ENCODE peak calls at places on chromosomes 2 and 18, in seven cellular contexts. D is breast epithelium, U is tibial nerve, I is GM23248, Y is IMR-90, F is fibroblast of lung, K is BE2C. Z is an unnamed sample. For H3K36me3, the result is how much of the 10 kb centered on the place peaks cover.

GRCh38 chr2:100767810-100768806 is 51.8 kb upstream of the NPAS2 start:
- DNase-seq in D (no peak), U (peak), I (peak), Y (peak), F (no peak), K (no peak), Z (peak)

GRCh38 chr18:79738041-79738461 is 58.4 kb downstream of the CTDP1 start:
- DNase-seq in D (no peak), U (no peak), I (no peak), Y (no peak), F (no peak), K (no peak), Z (no peak)

GRCh38 chr2:458431-458827 is 170.5 kb upstream of the ALKAL2 start:
- DNase-seq in D (no peak), U (no peak), I (no peak), Y (no peak), F (no peak), K (no peak), Z (no peak)

GRCh38 chr2:43429366-43429765 is 166.5 kb downstream of the THADA start:
- DNase-seq in D (no peak), U (no peak), I (no peak), Y (no peak), F (no peak), K (no peak), Z (peak)

GRCh38 chr2:62197609-62198236 is 1.8 kb downstream of the B3GNT2 start:
- DNase-seq in D (peak), U (no peak), I (peak), Y (no peak), F (no peak), K (no peak), Z (peak)

GRCh38 chr2:241561811-241562210 is 3.3 kb downstream of the BOK start:
- DNase-seq in D (peak), U (no peak), I (peak), Y (peak), F (peak), K (peak), Z (peak)

GRCh38 chr18:3115430-3116025 is 102.6 kb upstream of the LPIN2 start:
- DNase-seq in D (no peak), U (no peak), I (no peak), Y (no peak), F (no peak), K (no peak), Z (peak)

GRCh38 chr2:200050921-200051620 is 95.7 kb downstream of the MAIP1 start:
- DNase-seq in D (no peak), U (no peak), I (no peak), Y (no peak), F (no peak), K (no peak), Z (no peak)

GRCh38 chr2:240737958-240738357 is 46.3 kb downstream of the AQP12A start:
- DNase-seq in D (no peak), U (no peak), I (no peak), Y (no peak), F (no peak), K (no peak), Z (no peak)

GRCh38 chr18:10051877-10052631 is 138.2 kb downstream of the VAPA start:
- DNase-seq in D (no peak), U (peak), I (peak), Y (peak), F (peak), K (no peak), Z (no peak)

GRCh38 chr2:20425884-20426283 is 21.0 kb upstream of the RHOB start:
- DNase-seq in D (no peak), U (no peak), I (no peak), Y (no peak), F (no peak), K (no peak), Z (no peak)

GRCh38 chr18:10463741-10464140 is 9.3 kb downstream of the APCDD1 start:
- DNase-seq in D (no peak), U (no peak), I (no peak), Y (no peak), F (no peak), K (no peak), Z (no peak)

GRCh38 chr2:217622664-217623063 is 380.1 kb downstream of the TNS1 start:
- DNase-seq in D (no peak), U (no peak), I (no peak), Y (peak), F (peak), K (no peak), Z (no peak)

GRCh38 chr2:133424876-133425275 is 143.4 kb downstream of the NCKAP5 start:
- DNase-seq in D (no peak), U (no peak), I (peak), Y (peak), F (peak), K (no peak), Z (peak)

GRCh38 chr2:43075054-43075593 is 151.3 kb downstream of the ZFP36L2 start:
- DNase-seq in D (peak), U (peak), I (peak), Y (peak), F (peak), K (peak), Z (peak)

GRCh38 chr2:239039479-239039861 is 191.6 kb downstream of the TWIST2 start:
- DNase-seq in D (no peak), U (no peak), I (no peak), Y (no peak), F (no peak), K (no peak), Z (no peak)

GRCh38 chr2:207093234-207093633 is 72.5 kb downstream of the KLF7 start:
- DNase-seq in D (no peak), U (no peak), I (no peak), Y (no peak), F (no peak), K (no peak), Z (no peak)

DNA sequence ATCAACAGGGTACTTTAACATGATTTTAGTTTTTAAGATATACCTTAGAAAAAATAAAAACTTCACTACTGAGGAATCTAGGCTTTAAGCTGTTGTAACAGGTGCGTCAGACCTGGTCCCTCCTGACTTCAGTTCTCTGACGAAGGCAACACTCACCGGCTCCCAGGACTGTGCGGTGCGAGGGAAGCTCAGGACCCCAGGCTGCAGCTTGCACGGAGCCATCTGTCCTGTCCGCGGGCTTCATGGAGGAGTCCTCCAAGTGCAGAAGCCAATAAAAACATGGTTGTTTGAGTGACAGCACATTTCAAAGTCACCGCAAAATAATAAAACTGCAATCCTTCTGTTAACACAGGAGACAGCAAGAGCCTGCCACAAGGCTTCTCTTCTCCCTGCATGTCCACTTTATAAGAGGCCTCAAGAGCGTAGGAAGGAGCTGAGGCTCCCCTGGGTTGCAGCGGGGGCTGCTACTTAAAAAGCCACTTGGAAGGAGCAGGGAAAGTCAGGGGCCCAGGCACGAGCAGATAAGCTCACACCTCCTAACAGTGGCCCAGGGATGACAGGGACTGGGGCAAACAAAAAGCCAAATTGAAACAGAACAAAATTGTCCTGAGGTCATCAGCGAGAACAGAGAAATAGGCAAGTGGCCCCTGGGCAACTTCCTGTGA is 4.6 kb downstream of the HJURP start:
- DNase-seq in D (no peak), U (no peak), I (no peak), Y (no peak), F (no peak), K (no peak), Z (no peak)
- H3K36me3 ChIP-seq in D (under half), U (under half), I (under half), Y (under half), F (under half), K (half or more), Z (under half)

GRCh38 chr2:197031805-197032204 is 105.3 kb upstream of the PGAP1 start:
- DNase-seq in D (no peak), U (no peak), I (no peak), Y (no peak), F (no peak), K (no peak), Z (no peak)
- H3K36me3 ChIP-seq in D (under half), U (under half), I (under half), Y (under half), F (under half), K (under half), Z (under half)

GRCh38 chr18:50274044-50274442 is 7.3 kb downstream of the MBD1 start:
- DNase-seq in D (no peak), U (no peak), I (no peak), Y (no peak), F (no peak), K (no peak), Z (no peak)

GRCh38 chr18:50274941-50275340 is 6.4 kb downstream of the MBD1 start:
- DNase-seq in D (no peak), U (no peak), I (no peak), Y (no peak), F (no peak), K (no peak), Z (no peak)

GRCh38 chr18:50275503-50276036 is 5.8 kb downstream of the MBD1 start:
- DNase-seq in D (no peak), U (no peak), I (no peak), Y (no peak), F (no peak), K (no peak), Z (no peak)

GRCh38 chr18:50272593-50272992 is 6.3 kb upstream of the CFAP53 start:
- DNase-seq in D (no peak), U (no peak), I (no peak), Y (no peak), F (no peak), K (no peak), Z (no peak)

GRCh38 chr18:50273203-50274043 is 7.1 kb upstream of the CFAP53 start:
- DNase-seq in D (no peak), U (no peak), I (no peak), Y (no peak), F (no peak), K (no peak), Z (no peak)
- H3K36me3 ChIP-seq in D (under half), U (half or more), I (under half), Y (half or more), F (under half), K (under half), Z (half or more)

GRCh38 chr2:151439127-151439526 is 29.4 kb downstream of the RIF1 start:
- DNase-seq in D (no peak), U (no peak), I (no peak), Y (no peak), F (no peak), K (no peak), Z (no peak)

GRCh38 chr2:151437630-151438029 is 27.9 kb downstream of the RIF1 start:
- DNase-seq in D (no peak), U (no peak), I (peak), Y (peak), F (peak), K (no peak), Z (peak)

GRCh38 chr2:151438506-151438905 is 28.8 kb downstream of the RIF1 start:
- DNase-seq in D (no peak), U (no peak), I (no peak), Y (no peak), F (no peak), K (no peak), Z (no peak)
- H3K36me3 ChIP-seq in D (under half), U (half or more), I (half or more), Y (under half), F (under half), K (under half), Z (under half)

GRCh38 chr2:98637401-98638144 is 29.2 kb downstream of the UNC50 start:
- DNase-seq in D (no peak), U (no peak), I (no peak), Y (no peak), F (no peak), K (no peak), Z (no peak)
- H3K36me3 ChIP-seq in D (under half), U (half or more), I (under half), Y (under half), F (under half), K (under half), Z (under half)